ENCODE peak calls at places on chromosomes 7 and 10, in four cellular contexts. One of them, this sample, is unnamed.

GRCh38 chr7:21086688-21087087 is 300.0 kb upstream of the SP8 start:
- DNase-seq in GM23248: no peak
- DNase-seq in neural progenitor cell: no peak
- DNase-seq in HCT116: no peak
- DNase-seq in this sample: peak; percentile 3

GRCh38 chr10:3493621-3494020 is 291.4 kb downstream of the KLF6 start:
- DNase-seq in GM23248: no peak
- DNase-seq in HCT116: no peak
- DNase-seq in neural progenitor cell: no peak
- DNase-seq in this sample: no peak

GRCh38 chr10:119516381-119517234 is 25.9 kb downstream of the RGS10 start:
- DNase-seq in neural progenitor cell: no peak
- DNase-seq in GM23248: no peak
- DNase-seq in HCT116: no peak
- DNase-seq in this sample: no peak

GRCh38 chr7:117269895-117270294 is 53.0 kb downstream of the WNT2 start:
- DNase-seq in neural progenitor cell: no peak
- DNase-seq in GM23248: peak; percentile 90
- DNase-seq in HCT116: no peak
- DNase-seq in this sample: peak; percentile 88

GRCh38 chr7:115683093-115683492 is 347.5 kb downstream of the TFEC start:
- DNase-seq in GM23248: no peak
- DNase-seq in neural progenitor cell: no peak
- DNase-seq in HCT116: no peak
- DNase-seq in this sample: no peak

GRCh38 chr10:68301301-68301700 is 30.6 kb upstream of the HNRNPH3 start:
- DNase-seq in HCT116: no peak
- DNase-seq in neural progenitor cell: no peak
- DNase-seq in GM23248: no peak
- DNase-seq in this sample: no peak

GRCh38 chr10:58239561-58240169 is 28.0 kb downstream of the IPMK start:
- DNase-seq in HCT116: no peak
- DNase-seq in neural progenitor cell: no peak
- DNase-seq in GM23248: peak; percentile 52
- DNase-seq in this sample: no peak

GRCh38 chr7:134355925-134356324 is 39.2 kb upstream of the SLC35B4 start:
- DNase-seq in GM23248: peak; percentile 69
- DNase-seq in HCT116: no peak
- DNase-seq in neural progenitor cell: no peak
- DNase-seq in this sample: no peak

GRCh38 chr10:7817576-7817975 is 729 bp upstream of the TAF3 start:
- DNase-seq in HCT116: no peak
- DNase-seq in neural progenitor cell: peak; percentile 12
- DNase-seq in GM23248: no peak
- DNase-seq in this sample: no peak

GRCh38 chr10:124053971-124054370 is 39.4 kb downstream of the CHST15 start:
- DNase-seq in GM23248: no peak
- DNase-seq in HCT116: peak; percentile 38
- DNase-seq in neural progenitor cell: no peak
- DNase-seq in this sample: no peak

GRCh38 chr7:121000091-121000983 is 11.8 kb downstream of the CPED1 start:
- DNase-seq in GM23248: peak; percentile 71
- DNase-seq in HCT116: no peak
- DNase-seq in neural progenitor cell: no peak
- DNase-seq in this sample: peak; percentile 45

GRCh38 chr10:79202188-79203013 is 133.6 kb downstream of the ZMIZ1 start:
- DNase-seq in HCT116: no peak
- DNase-seq in neural progenitor cell: peak; percentile 71
- DNase-seq in GM23248: peak; percentile 49
- DNase-seq in this sample: no peak

GRCh38 chr7:10998984-10999757 is 25.5 kb downstream of the PHF14 start:
- DNase-seq in HCT116: no peak
- DNase-seq in neural progenitor cell: peak; percentile 2
- DNase-seq in GM23248: no peak
- DNase-seq in this sample: no peak

GRCh38 chr7:45080265-45080957 is 8.4 kb downstream of the NACAD start:
- DNase-seq in HCT116: no peak
- DNase-seq in neural progenitor cell: no peak
- DNase-seq in GM23248: peak; percentile 23
- DNase-seq in this sample: no peak

GRCh38 chr7:110790992-110791391 is 299.9 kb upstream of the LRRN3 start:
- DNase-seq in neural progenitor cell: no peak
- DNase-seq in GM23248: peak; percentile 4
- DNase-seq in HCT116: no peak
- DNase-seq in this sample: peak; percentile 4

GRCh38 chr10:95287281-95287680 is 3.5 kb downstream of the PDLIM1 start:
- DNase-seq in GM23248: peak; percentile 39
- DNase-seq in HCT116: no peak
- DNase-seq in neural progenitor cell: no peak
- DNase-seq in this sample: no peak

GRCh38 chr10:119461380-119461779 is 81.1 kb downstream of the RGS10 start:
- DNase-seq in GM23248: no peak
- DNase-seq in neural progenitor cell: no peak
- DNase-seq in HCT116: peak; percentile 78
- DNase-seq in this sample: no peak

GRCh38 chr10:106502651-106503050 is 661.9 kb downstream of the SORCS1 start:
- DNase-seq in neural progenitor cell: no peak
- DNase-seq in HCT116: no peak
- DNase-seq in GM23248: peak; percentile 9
- DNase-seq in this sample: no peak

GRCh38 chr10:116848032-116848911 is 1.0 kb upstream of the ENO4 start:
- DNase-seq in GM23248: peak; percentile 26
- DNase-seq in neural progenitor cell: no peak
- DNase-seq in HCT116: no peak
- DNase-seq in this sample: peak; percentile 70

GRCh38 chr10:105041956-105042355 is 400.9 kb downstream of the SORCS3 start:
- DNase-seq in neural progenitor cell: no peak
- DNase-seq in GM23248: no peak
- DNase-seq in HCT116: no peak
- DNase-seq in this sample: no peak

GRCh38 chr7:80183900-80184685 is 49.5 kb downstream of the GNAI1 start:
- DNase-seq in HCT116: peak; percentile 46
- DNase-seq in GM23248: no peak
- DNase-seq in neural progenitor cell: no peak
- DNase-seq in this sample: peak; percentile 13

GRCh38 chr10:6713716-6714115 is 133.6 kb upstream of the PRKCQ start:
- DNase-seq in GM23248: peak; percentile 25
- DNase-seq in HCT116: no peak
- DNase-seq in neural progenitor cell: peak; percentile 48
- DNase-seq in this sample: no peak

GRCh38 chr10:79221110-79222051 is 125.9 kb upstream of the PPIF start:
- DNase-seq in neural progenitor cell: peak; percentile 85
- DNase-seq in GM23248: peak; percentile 91
- DNase-seq in HCT116: no peak
- DNase-seq in this sample: peak; percentile 86

GRCh38 chr7:151327659-151328058 is 14.0 kb upstream of the NUB1 start:
- DNase-seq in HCT116: no peak
- DNase-seq in GM23248: peak; percentile 51
- DNase-seq in neural progenitor cell: no peak
- DNase-seq in this sample: no peak

GRCh38 chr7:18086165-18087030 is 58.8 kb upstream of the PRPS1L1 start:
- DNase-seq in GM23248: peak; percentile 47
- DNase-seq in HCT116: no peak
- DNase-seq in neural progenitor cell: peak; percentile 80
- DNase-seq in this sample: peak; percentile 19

GRCh38 chr7:17186745-17187144 is 111.7 kb upstream of the AHR start:
- DNase-seq in neural progenitor cell: no peak
- DNase-seq in HCT116: no peak
- DNase-seq in GM23248: no peak
- DNase-seq in this sample: no peak

GRCh38 chr7:151386301-151387160 is 23.3 kb downstream of the WDR86 start:
- DNase-seq in neural progenitor cell: no peak
- DNase-seq in GM23248: no peak
- DNase-seq in HCT116: no peak
- DNase-seq in this sample: no peak

GRCh38 chr7:1283337-1283736 is 50.7 kb downstream of the UNCX start:
- DNase-seq in GM23248: no peak
- DNase-seq in neural progenitor cell: no peak
- DNase-seq in HCT116: no peak
- DNase-seq in this sample: no peak

GRCh38 chr7:120842131-120842621 is 15.8 kb downstream of the TSPAN12 start:
- DNase-seq in neural progenitor cell: no peak
- DNase-seq in HCT116: no peak
- DNase-seq in GM23248: no peak
- DNase-seq in this sample: no peak

GRCh38 chr7:64602518-64602917 is 39.6 kb upstream of the ZNF680 start:
- DNase-seq in GM23248: peak; percentile 23
- DNase-seq in HCT116: no peak
- DNase-seq in neural progenitor cell: no peak
- DNase-seq in this sample: peak; percentile 71

GRCh38 chr7:98922392-98923107 is 44.2 kb downstream of the TRRAP start:
- DNase-seq in GM23248: peak; percentile 39
- DNase-seq in HCT116: no peak
- DNase-seq in neural progenitor cell: no peak
- DNase-seq in this sample: peak; percentile 35

GRCh38 chr7:30795161-30795943 is 24.1 kb downstream of the MINDY4 start:
- DNase-seq in GM23248: peak; percentile 22
- DNase-seq in neural progenitor cell: no peak
- DNase-seq in HCT116: peak; percentile 3
- DNase-seq in this sample: no peak

GRCh38 chr10:97921581-97922377 is 72.1 kb downstream of the GOLGA7B start:
- DNase-seq in GM23248: peak; percentile 44
- DNase-seq in neural progenitor cell: no peak
- DNase-seq in HCT116: no peak
- DNase-seq in this sample: peak; percentile 10

GRCh38 chr10:10796774-10797415 is 220.8 kb upstream of the CELF2 start:
- DNase-seq in HCT116: no peak
- DNase-seq in GM23248: peak; percentile 65
- DNase-seq in neural progenitor cell: no peak
- DNase-seq in this sample: peak; percentile 46

GRCh38 chr10:33612116-33612515 is 277.6 kb upstream of the NRP1 start:
- DNase-seq in neural progenitor cell: no peak
- DNase-seq in GM23248: peak; percentile 84
- DNase-seq in HCT116: no peak
- DNase-seq in this sample: peak; percentile 8

GRCh38 chr10:110655286-110655685 is 11.2 kb downstream of the RBM20 start:
- DNase-seq in HCT116: no peak
- DNase-seq in neural progenitor cell: no peak
- DNase-seq in GM23248: no peak
- DNase-seq in this sample: no peak

GRCh38 chr7:128352636-128353035 is 8.9 kb downstream of the PRRT4 start:
- DNase-seq in GM23248: no peak
- DNase-seq in neural progenitor cell: no peak
- DNase-seq in HCT116: no peak
- DNase-seq in this sample: no peak
- TF ChIP-seq EZH2 in GM23248: no peak
- TF ChIP-seq EZH2 in neural progenitor cell: no peak
- TF ChIP-seq EZH2 in HCT116: no peak
- TF ChIP-seq EZH2 in this sample: no peak

DNA sequence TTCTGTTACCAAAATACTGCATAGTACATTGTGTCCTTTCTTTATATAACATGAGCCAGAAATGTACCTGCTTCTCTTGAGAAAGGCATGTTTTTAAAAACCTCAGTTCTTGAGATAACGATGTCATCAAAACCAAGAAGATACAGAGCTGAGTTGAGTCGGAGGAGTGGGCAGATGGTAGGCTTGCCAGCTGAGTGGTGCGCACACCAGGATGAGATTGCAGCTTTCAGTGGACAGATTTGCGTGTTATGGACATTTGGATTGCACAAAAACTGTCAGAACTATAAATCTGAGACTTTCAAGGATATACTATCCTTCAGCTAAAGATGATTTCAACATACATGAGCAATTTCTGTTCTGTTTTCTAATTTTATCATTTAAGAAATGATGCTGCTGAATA is 25.0 kb downstream of the PRKAR2B start:
- DNase-seq in GM23248: no peak
- DNase-seq in neural progenitor cell: no peak
- DNase-seq in HCT116: no peak
- DNase-seq in this sample: no peak
- H3K27ac ChIP-seq in GM23248: no peak overlapping the region
- H3K27ac ChIP-seq in neural progenitor cell: no peak overlapping the region
- H3K27ac ChIP-seq in HCT116: no peak overlapping the region
- H3K27ac ChIP-seq in this sample: no peak overlapping the region

GRCh38 chr10:101217450-101218281 is 11.6 kb downstream of the LBX1 start:
- DNase-seq in GM23248: peak; percentile 67
- DNase-seq in neural progenitor cell: peak; percentile 96
- DNase-seq in HCT116: no peak
- DNase-seq in this sample: peak; percentile 20

GRCh38 chr10:101216631-101217425 is 12.4 kb downstream of the LBX1 start:
- DNase-seq in GM23248: no peak
- DNase-seq in HCT116: no peak
- DNase-seq in neural progenitor cell: peak; percentile 59
- DNase-seq in this sample: no peak

GRCh38 chr10:101216207-101216607 is 13.1 kb downstream of the LBX1 start:
- DNase-seq in HCT116: no peak
- DNase-seq in neural progenitor cell: peak; percentile 54
- DNase-seq in GM23248: no peak
- DNase-seq in this sample: no peak

GRCh38 chr10:101214446-101215396 is 14.5 kb downstream of the LBX1 start:
- DNase-seq in HCT116: peak; percentile 66
- DNase-seq in neural progenitor cell: peak; percentile 93
- DNase-seq in GM23248: peak; percentile 68
- DNase-seq in this sample: no peak

DNA sequence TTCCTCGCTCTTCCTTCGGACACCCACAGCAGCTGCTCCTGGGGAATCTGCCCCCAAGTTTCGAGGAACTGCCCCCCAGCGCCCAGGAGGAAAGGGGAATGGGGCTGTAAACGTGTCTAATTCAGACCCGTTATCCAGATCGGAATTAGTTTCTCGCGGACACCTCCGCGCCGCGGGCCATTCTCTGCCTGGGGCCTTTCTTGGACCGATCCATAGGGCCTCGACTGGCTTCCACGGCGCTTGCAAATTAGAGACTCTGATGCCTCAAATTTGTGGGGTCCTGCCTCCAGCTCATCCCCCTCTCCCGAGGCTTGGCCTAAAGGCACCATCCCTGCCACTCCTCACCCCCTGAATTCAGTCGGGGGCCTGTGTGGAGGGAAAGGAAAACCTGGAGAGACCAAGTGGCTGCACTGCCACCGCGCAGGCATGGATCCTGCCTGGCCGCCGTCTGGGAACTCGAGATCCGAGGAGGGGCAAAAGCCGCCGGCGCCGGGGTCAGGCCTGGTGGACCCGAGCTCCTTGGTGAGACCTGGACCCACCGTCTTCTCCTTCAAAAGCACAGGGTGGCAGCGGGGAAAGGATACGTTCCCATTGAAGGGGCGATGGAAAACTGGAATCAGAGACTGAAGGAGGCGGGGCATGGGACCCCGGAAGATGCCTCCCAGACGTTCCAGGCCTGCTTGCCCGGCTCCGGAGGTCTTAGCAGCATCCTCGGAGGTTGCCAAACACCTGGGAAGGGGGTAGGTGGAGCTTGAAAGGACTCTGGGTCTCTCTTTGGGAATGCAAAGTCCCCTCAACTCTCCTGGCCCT is 13.7 kb downstream of the LBX1 start:
- DNase-seq in neural progenitor cell: peak; percentile 43
- DNase-seq in HCT116: no peak
- DNase-seq in GM23248: no peak
- DNase-seq in this sample: no peak
- H3K4me2 ChIP-seq in neural progenitor cell: peak overlapping the region; percentile 57
- H3K4me2 ChIP-seq in HCT116: no peak overlapping the region
- H3K4me2 ChIP-seq in GM23248: no peak overlapping the region
- H3K4me2 ChIP-seq in this sample: no peak overlapping the region

GRCh38 chr7:27243340-27244163 is 950 bp downstream of the EVX1 start:
- DNase-seq in HCT116: no peak
- DNase-seq in neural progenitor cell: peak; percentile 41
- DNase-seq in GM23248: no peak
- DNase-seq in this sample: no peak
- TF ChIP-seq EZH2 in HCT116: no peak
- TF ChIP-seq EZH2 in neural progenitor cell: peak; percentile 95
- TF ChIP-seq EZH2 in GM23248: peak; percentile 93
- TF ChIP-seq EZH2 in this sample: peak; percentile 84